ENCODE peak calls at places on chromosomes 11 and 22, in nine cellular contexts. B, D, J, L, I, W, O, H and A are unnamed samples.

GRCh38 chr22:37197451-37198289 is 9.6 kb upstream of the C1QTNF6 start:
- DNase-seq in B (peak), D (peak), J (no peak), L (no peak), I (no peak), W (no peak), O (peak), H (peak), A (peak)

GRCh38 chr22:50059185-50059880 is 1.2 kb upstream of the TTLL8 start:
- DNase-seq in B (peak), D (no peak), J (no peak), L (no peak), I (no peak), W (no peak), O (peak), H (peak), A (no peak)

GRCh38 chr11:87659807-87660206 is 515.4 kb downstream of the RAB38 start:
- DNase-seq in B (no peak), D (no peak), J (no peak), L (no peak), I (no peak), W (no peak), O (no peak), H (no peak), A (no peak)

GRCh38 chr22:30284172-30284571 is 5.1 kb downstream of the CASTOR1 start:
- DNase-seq in B (no peak), D (no peak), J (no peak), L (no peak), I (no peak), W (no peak), O (peak), H (no peak), A (no peak)

GRCh38 chr22:27163162-27164137 is 506.1 kb downstream of the MIAT start:
- DNase-seq in B (no peak), D (no peak), J (no peak), L (no peak), I (no peak), W (no peak), O (no peak), H (no peak), A (no peak)

GRCh38 chr22:46430961-46431838 is 95.7 kb downstream of the TRMU start:
- DNase-seq in B (no peak), D (no peak), J (no peak), L (no peak), I (no peak), W (no peak), O (no peak), H (no peak), A (no peak)

GRCh38 chr11:119438599-119438998 is 15.6 kb upstream of the THY1 start:
- DNase-seq in B (no peak), D (no peak), J (no peak), L (no peak), I (no peak), W (no peak), O (no peak), H (no peak), A (no peak)

GRCh38 chr22:30422481-30423295 is 2.9 kb upstream of the MTFP1 start:
- DNase-seq in B (peak), D (peak), J (peak), L (peak), I (no peak), W (no peak), O (peak), H (peak), A (peak)

GRCh38 chr11:124788521-124788920 is 11.7 kb downstream of the MSANTD2 start:
- DNase-seq in B (no peak), D (no peak), J (no peak), L (no peak), I (no peak), W (no peak), O (no peak), H (no peak), A (no peak)

GRCh38 chr11:114132944-114133394 is 73.5 kb downstream of the ZBTB16 start:
- DNase-seq in B (peak), D (no peak), J (no peak), L (no peak), I (no peak), W (no peak), O (no peak), H (no peak), A (no peak)

GRCh38 chr11:66015936-66016792 is 4.4 kb downstream of the CST6 start:
- DNase-seq in B (no peak), D (no peak), J (no peak), L (no peak), I (no peak), W (no peak), O (no peak), H (peak), A (no peak)

GRCh38 chr11:122180435-122180834 is 64.4 kb upstream of the BLID start:
- DNase-seq in B (peak), D (peak), J (no peak), L (no peak), I (no peak), W (no peak), O (no peak), H (no peak), A (peak)

GRCh38 chr22:25563757-25564319 is 637 bp upstream of the GRK3 start:
- DNase-seq in B (no peak), D (peak), J (peak), L (peak), I (peak), W (no peak), O (peak), H (no peak), A (peak)

GRCh38 chr11:47891886-47892285 is 43.7 kb upstream of the NUP160 start:
- DNase-seq in B (no peak), D (no peak), J (no peak), L (no peak), I (no peak), W (no peak), O (no peak), H (no peak), A (no peak)